ENCODE peak calls at places on chromosomes 7 and 10, in five cellular contexts. Y is neural crest cell; K is NCI-H1092; E is stimulated activated CD8-positive, alpha-beta memory T cell treated with anti-CD3 and anti-CD28 coated beads, Interleukin-2, amount 100 ng/mL, for 48 hours; O is effector memory CD8-positive, alpha-beta T cell. S is an unnamed sample.

GRCh38 chr7:101436857-101437576 is 74.3 kb downstream of the COL26A1 start:
- DNase-seq in O (no peak), Y (peak; percentile 33), E (no peak), K (no peak), S (no peak)

GRCh38 chr10:77636967-77637473 is 588 bp downstream of the KCNMA1 start:
- DNase-seq in E (no peak), K (peak; percentile 20), O (no peak), Y (no peak), S (no peak)

GRCh38 chr10:78843495-78843894 is 225.3 kb upstream of the ZMIZ1 start:
- DNase-seq in O (no peak), E (no peak), K (no peak), Y (no peak), S (peak; percentile 29)

GRCh38 chr10:61135276-61135721 is 191.3 kb upstream of the RHOBTB1 start:
- DNase-seq in K (no peak), E (no peak), Y (no peak), O (no peak), S (no peak)

GRCh38 chr10:11355625-11356024 is 255.8 kb downstream of the USP6NL start:
- DNase-seq in O (no peak), E (no peak), Y (no peak), K (no peak), S (no peak)

GRCh38 chr7:132243463-132243862 is 332.8 kb downstream of the PLXNA4 start:
- DNase-seq in E (no peak), K (no peak), O (no peak), Y (no peak), S (no peak)

GRCh38 chr10:31961264-31961663 is 32.6 kb upstream of the ARHGAP12 start:
- DNase-seq in Y (no peak), K (peak; percentile 30), O (no peak), E (no peak), S (no peak)

GRCh38 chr10:103204353-103205255 is 11.5 kb upstream of the NT5C2 start:
- DNase-seq in K (no peak), E (no peak), O (no peak), Y (peak; percentile 6), S (no peak)

GRCh38 chr10:77970869-77971803 is 44.6 kb upstream of the DLG5 start:
- DNase-seq in Y (no peak), O (no peak), K (no peak), E (no peak), S (no peak)

GRCh38 chr7:69564454-69565417 is 33.5 kb upstream of the AUTS2 start:
- DNase-seq in E (no peak), O (peak; percentile 1), Y (no peak), K (peak; percentile 92), S (no peak)

GRCh38 chr10:89793649-89794254 is 92.4 kb downstream of the KIF20B start:
- DNase-seq in O (peak; percentile 49), E (no peak), Y (peak; percentile 43), K (peak; percentile 48), S (no peak)

GRCh38 chr7:30934225-30934624 is 22.6 kb downstream of the AQP1 start:
- DNase-seq in Y (no peak), K (no peak), E (no peak), O (no peak), S (no peak)

GRCh38 chr10:131159771-131160170 is 151.8 kb downstream of the TCERG1L start:
- DNase-seq in E (no peak), K (no peak), Y (no peak), O (no peak), S (no peak)

GRCh38 chr10:88090568-88091214 is 227.3 kb downstream of the PTEN start:
- DNase-seq in O (no peak), Y (no peak), K (no peak), E (no peak), S (no peak)

GRCh38 chr10:110802551-110803238 is 69.0 kb upstream of the PDCD4 start:
- DNase-seq in K (peak; percentile 70), O (peak; percentile 23), E (no peak), Y (no peak), S (peak; percentile 85)

GRCh38 chr10:132237871-132238270 is 51.1 kb downstream of the DPYSL4 start:
- DNase-seq in Y (no peak), E (no peak), K (no peak), O (no peak), S (no peak)

GRCh38 chr7:111145472-111145871 is 54.5 kb downstream of the LRRN3 start:
- DNase-seq in Y (no peak), O (no peak), E (no peak), K (no peak), S (no peak)

GRCh38 chr7:10798044-10798443 is 175.6 kb upstream of the PHF14 start:
- DNase-seq in K (no peak), O (no peak), Y (no peak), E (no peak), S (no peak)

GRCh38 chr7:135151162-135151932 is 3.5 kb downstream of the TMEM140 start:
- DNase-seq in Y (no peak), E (no peak), K (no peak), O (no peak), S (no peak)

S was measured in cardiac septum.